ENCODE peak calls at places on chromosomes 12 and 14, in five cellular contexts. One of them, this sample, is unnamed.

GRCh38 chr12:24408305-24408704 is 458.8 kb upstream of the SOX5 start:
- DNase-seq in left ventricle myocardium inferior: no peak
- DNase-seq in caudate nucleus: no peak
- DNase-seq in NCI-H1694 treated with DMSO at 0.1 percent for 48 hours: no peak
- DNase-seq in D341Med: no peak
- DNase-seq in this sample: no peak

GRCh38 chr14:50539051-50539450 is 6.7 kb upstream of the MAP4K5 start:
- DNase-seq in NCI-H1694 treated with DMSO at 0.1 percent for 48 hours: no peak
- DNase-seq in left ventricle myocardium inferior: no peak
- DNase-seq in D341Med: no peak
- DNase-seq in caudate nucleus: no peak
- DNase-seq in this sample: no peak

GRCh38 chr14:56953884-56954283 is 143.6 kb upstream of the OTX2 start:
- DNase-seq in left ventricle myocardium inferior: no peak
- DNase-seq in NCI-H1694 treated with DMSO at 0.1 percent for 48 hours: no peak
- DNase-seq in caudate nucleus: no peak
- DNase-seq in D341Med: peak; percentile 58
- DNase-seq in this sample: no peak

GRCh38 chr14:31263485-31264133 is 56.0 kb upstream of the HECTD1 start:
- DNase-seq in NCI-H1694 treated with DMSO at 0.1 percent for 48 hours: no peak
- DNase-seq in D341Med: no peak
- DNase-seq in caudate nucleus: no peak
- DNase-seq in left ventricle myocardium inferior: no peak
- DNase-seq in this sample: no peak

GRCh38 chr14:74425525-74426201 is 347 bp downstream of the SYNDIG1L start:
- DNase-seq in left ventricle myocardium inferior: peak; percentile 38
- DNase-seq in D341Med: peak; percentile 63
- DNase-seq in caudate nucleus: no peak
- DNase-seq in NCI-H1694 treated with DMSO at 0.1 percent for 48 hours: no peak
- DNase-seq in this sample: no peak

GRCh38 chr14:78902010-78902623 is 731.9 kb downstream of the NRXN3 start:
- DNase-seq in caudate nucleus: no peak
- DNase-seq in left ventricle myocardium inferior: peak; percentile 14
- DNase-seq in NCI-H1694 treated with DMSO at 0.1 percent for 48 hours: peak; percentile 76
- DNase-seq in D341Med: peak; percentile 65
- DNase-seq in this sample: no peak

GRCh38 chr12:74454109-74454508 is 83.5 kb upstream of the ATXN7L3B start:
- DNase-seq in caudate nucleus: no peak
- DNase-seq in D341Med: no peak
- DNase-seq in NCI-H1694 treated with DMSO at 0.1 percent for 48 hours: no peak
- DNase-seq in left ventricle myocardium inferior: no peak
- DNase-seq in this sample: no peak

GRCh38 chr14:21233457-21234076 is 35.7 kb downstream of the HNRNPC start:
- DNase-seq in caudate nucleus: no peak
- DNase-seq in NCI-H1694 treated with DMSO at 0.1 percent for 48 hours: peak; percentile 44
- DNase-seq in left ventricle myocardium inferior: no peak
- DNase-seq in D341Med: peak; percentile 64
- DNase-seq in this sample: no peak

GRCh38 chr14:104301731-104302460 is 163.5 kb downstream of the KIF26A start:
- DNase-seq in left ventricle myocardium inferior: no peak
- DNase-seq in D341Med: no peak
- DNase-seq in caudate nucleus: no peak
- DNase-seq in NCI-H1694 treated with DMSO at 0.1 percent for 48 hours: no peak
- DNase-seq in this sample: no peak

GRCh38 chr12:112134731-112135130 is 9.4 kb downstream of the TRAFD1 start:
- DNase-seq in NCI-H1694 treated with DMSO at 0.1 percent for 48 hours: no peak
- DNase-seq in left ventricle myocardium inferior: no peak
- DNase-seq in D341Med: no peak
- DNase-seq in caudate nucleus: no peak
- DNase-seq in this sample: no peak

GRCh38 chr12:115230576-115230975 is 546.6 kb upstream of the TBX3 start:
- DNase-seq in NCI-H1694 treated with DMSO at 0.1 percent for 48 hours: no peak
- DNase-seq in D341Med: no peak
- DNase-seq in caudate nucleus: no peak
- DNase-seq in left ventricle myocardium inferior: no peak
- DNase-seq in this sample: no peak

GRCh38 chr14:61140872-61141271 is 140.3 kb downstream of the TMEM30B start:
- DNase-seq in D341Med: no peak
- DNase-seq in left ventricle myocardium inferior: no peak
- DNase-seq in caudate nucleus: no peak
- DNase-seq in NCI-H1694 treated with DMSO at 0.1 percent for 48 hours: no peak
- DNase-seq in this sample: no peak

GRCh38 chr12:129729170-129729569 is 174.7 kb downstream of the TMEM132D start:
- DNase-seq in caudate nucleus: no peak
- DNase-seq in NCI-H1694 treated with DMSO at 0.1 percent for 48 hours: no peak
- DNase-seq in left ventricle myocardium inferior: no peak
- DNase-seq in D341Med: no peak
- DNase-seq in this sample: no peak

GRCh38 chr12:56763753-56764657 is 881 bp downstream of the HSD17B6 start:
- DNase-seq in caudate nucleus: no peak
- DNase-seq in D341Med: no peak
- DNase-seq in NCI-H1694 treated with DMSO at 0.1 percent for 48 hours: no peak
- DNase-seq in left ventricle myocardium inferior: no peak
- DNase-seq in this sample: no peak

GRCh38 chr12:105740337-105740736 is 398.4 kb downstream of the NUAK1 start:
- DNase-seq in NCI-H1694 treated with DMSO at 0.1 percent for 48 hours: peak; percentile 29
- DNase-seq in caudate nucleus: peak; percentile 49
- DNase-seq in left ventricle myocardium inferior: no peak
- DNase-seq in D341Med: no peak
- DNase-seq in this sample: no peak

GRCh38 chr12:79818856-79819255 is 116.0 kb downstream of the PPP1R12A start:
- DNase-seq in NCI-H1694 treated with DMSO at 0.1 percent for 48 hours: no peak
- DNase-seq in D341Med: no peak
- DNase-seq in left ventricle myocardium inferior: no peak
- DNase-seq in caudate nucleus: no peak
- DNase-seq in this sample: no peak

GRCh38 chr14:24160850-24161804 is at the start of gene IRF9:
- DNase-seq in left ventricle myocardium inferior: peak; percentile 95
- DNase-seq in NCI-H1694 treated with DMSO at 0.1 percent for 48 hours: peak; percentile 94
- DNase-seq in D341Med: peak; percentile 94
- DNase-seq in caudate nucleus: peak; percentile 74
- DNase-seq in this sample: peak; percentile 98

GRCh38 chr12:91332305-91332704 is 149.7 kb upstream of the DCN start:
- DNase-seq in caudate nucleus: no peak
- DNase-seq in left ventricle myocardium inferior: no peak
- DNase-seq in NCI-H1694 treated with DMSO at 0.1 percent for 48 hours: peak; percentile 14
- DNase-seq in D341Med: no peak
- DNase-seq in this sample: no peak

GRCh38 chr12:95202691-95203476 is 14.4 kb downstream of the FGD6 start:
- DNase-seq in NCI-H1694 treated with DMSO at 0.1 percent for 48 hours: no peak
- DNase-seq in D341Med: no peak
- DNase-seq in caudate nucleus: no peak
- DNase-seq in left ventricle myocardium inferior: no peak
- DNase-seq in this sample: no peak

GRCh38 chr14:104876251-104876699 is 11.2 kb downstream of the CEP170B start:
- DNase-seq in NCI-H1694 treated with DMSO at 0.1 percent for 48 hours: no peak
- DNase-seq in D341Med: peak; percentile 74
- DNase-seq in left ventricle myocardium inferior: no peak
- DNase-seq in caudate nucleus: no peak
- DNase-seq in this sample: no peak

GRCh38 chr12:17680220-17680619 is 409.8 kb downstream of the RERGL start:
- DNase-seq in caudate nucleus: no peak
- DNase-seq in D341Med: no peak
- DNase-seq in NCI-H1694 treated with DMSO at 0.1 percent for 48 hours: no peak
- DNase-seq in left ventricle myocardium inferior: no peak
- DNase-seq in this sample: no peak

GRCh38 chr14:49240383-49240782 is 345.8 kb downstream of the RPS29 start:
- DNase-seq in NCI-H1694 treated with DMSO at 0.1 percent for 48 hours: no peak
- DNase-seq in caudate nucleus: no peak
- DNase-seq in D341Med: no peak
- DNase-seq in left ventricle myocardium inferior: no peak
- DNase-seq in this sample: no peak

GRCh38 chr12:40156031-40156764 is 50.3 kb upstream of the SLC2A13 start:
- DNase-seq in NCI-H1694 treated with DMSO at 0.1 percent for 48 hours: peak; percentile 93
- DNase-seq in D341Med: no peak
- DNase-seq in caudate nucleus: no peak
- DNase-seq in left ventricle myocardium inferior: no peak
- DNase-seq in this sample: no peak

GRCh38 chr14:60720962-60721330 is 3.2 kb downstream of the SIX4 start:
- DNase-seq in left ventricle myocardium inferior: no peak
- DNase-seq in NCI-H1694 treated with DMSO at 0.1 percent for 48 hours: no peak
- DNase-seq in D341Med: no peak
- DNase-seq in caudate nucleus: no peak
- DNase-seq in this sample: no peak

GRCh38 chr14:74945261-74945851 is 10.0 kb downstream of the PGF start:
- DNase-seq in left ventricle myocardium inferior: no peak
- DNase-seq in caudate nucleus: no peak
- DNase-seq in NCI-H1694 treated with DMSO at 0.1 percent for 48 hours: peak; percentile 35
- DNase-seq in D341Med: peak; percentile 78
- DNase-seq in this sample: no peak

GRCh38 chr14:75234173-75234855 is 44.3 kb upstream of the FOS start:
- DNase-seq in NCI-H1694 treated with DMSO at 0.1 percent for 48 hours: no peak
- DNase-seq in D341Med: no peak
- DNase-seq in left ventricle myocardium inferior: peak; percentile 34
- DNase-seq in caudate nucleus: no peak
- DNase-seq in this sample: no peak

GRCh38 chr14:96634481-96634880 is 132.3 kb downstream of the PAPOLA start:
- DNase-seq in caudate nucleus: no peak
- DNase-seq in NCI-H1694 treated with DMSO at 0.1 percent for 48 hours: no peak
- DNase-seq in D341Med: peak; percentile 15
- DNase-seq in left ventricle myocardium inferior: no peak
- DNase-seq in this sample: no peak

GRCh38 chr12:25251749-25252148 is 1.0 kb upstream of the KRAS start:
- DNase-seq in left ventricle myocardium inferior: no peak
- DNase-seq in NCI-H1694 treated with DMSO at 0.1 percent for 48 hours: no peak
- DNase-seq in caudate nucleus: no peak
- DNase-seq in D341Med: no peak
- DNase-seq in this sample: no peak

GRCh38 chr12:70292017-70292776 is 49.0 kb downstream of the CNOT2 start:
- DNase-seq in left ventricle myocardium inferior: no peak
- DNase-seq in NCI-H1694 treated with DMSO at 0.1 percent for 48 hours: no peak
- DNase-seq in D341Med: no peak
- DNase-seq in caudate nucleus: no peak
- DNase-seq in this sample: no peak

GRCh38 chr12:77032406-77032805 is 33.0 kb downstream of the E2F7 start:
- DNase-seq in D341Med: no peak
- DNase-seq in NCI-H1694 treated with DMSO at 0.1 percent for 48 hours: no peak
- DNase-seq in caudate nucleus: no peak
- DNase-seq in left ventricle myocardium inferior: no peak
- DNase-seq in this sample: no peak

GRCh38 chr14:22517117-22517720 is 71.8 kb downstream of the DAD1 start:
- DNase-seq in NCI-H1694 treated with DMSO at 0.1 percent for 48 hours: no peak
- DNase-seq in D341Med: no peak
- DNase-seq in left ventricle myocardium inferior: no peak
- DNase-seq in caudate nucleus: no peak
- DNase-seq in this sample: no peak

GRCh38 chr14:75401356-75401755 is 26.5 kb upstream of the JDP2 start:
- DNase-seq in caudate nucleus: no peak
- DNase-seq in left ventricle myocardium inferior: peak; percentile 35
- DNase-seq in NCI-H1694 treated with DMSO at 0.1 percent for 48 hours: no peak
- DNase-seq in D341Med: peak; percentile 82
- DNase-seq in this sample: no peak

GRCh38 chr14:49594347-49595089 is 4.2 kb upstream of the LRR1 start:
- DNase-seq in caudate nucleus: no peak
- DNase-seq in D341Med: no peak
- DNase-seq in left ventricle myocardium inferior: no peak
- DNase-seq in NCI-H1694 treated with DMSO at 0.1 percent for 48 hours: no peak
- DNase-seq in this sample: no peak

GRCh38 chr14:81406863-81407262 is 6.7 kb upstream of the STON2 start:
- DNase-seq in NCI-H1694 treated with DMSO at 0.1 percent for 48 hours: no peak
- DNase-seq in left ventricle myocardium inferior: no peak
- DNase-seq in D341Med: no peak
- DNase-seq in caudate nucleus: no peak
- DNase-seq in this sample: no peak

GRCh38 chr12:24760162-24760561 is 188.7 kb downstream of the BCAT1 start:
- DNase-seq in left ventricle myocardium inferior: no peak
- DNase-seq in caudate nucleus: no peak
- DNase-seq in D341Med: no peak
- DNase-seq in NCI-H1694 treated with DMSO at 0.1 percent for 48 hours: no peak
- DNase-seq in this sample: no peak

GRCh38 chr14:31476131-31476917 is 11.5 kb downstream of the GPR33 start:
- DNase-seq in left ventricle myocardium inferior: no peak
- DNase-seq in D341Med: no peak
- DNase-seq in NCI-H1694 treated with DMSO at 0.1 percent for 48 hours: no peak
- DNase-seq in caudate nucleus: no peak
- DNase-seq in this sample: no peak

This sample was measured in NCI-H187.